ENCODE peak calls at places on chromosomes 4 and X, in four cellular contexts. N, F, G and V are unnamed samples. For H3K36me3, the result is how much of the 10 kb centered on the place peaks cover.

GRCh38 chr4:174423257-174423944 is 98.9 kb downstream of the HPGD start:
- DNase-seq in N (no peak), F (peak), G (no peak), V (peak)

GRCh38 chr4:182645511-182645910 is 271.7 kb downstream of the DCTD start:
- DNase-seq in N (no peak), F (no peak), G (no peak), V (no peak)

GRCh38 chr4:86895692-86896488 is 3.7 kb upstream of the C4orf36 start:
- DNase-seq in N (no peak), F (peak), G (no peak), V (no peak)

GRCh38 chr4:37549003-37549402 is 137.2 kb downstream of the RELL1 start:
- DNase-seq in N (no peak), F (peak), G (no peak), V (no peak)

GRCh38 chr4:152981842-152982241 is 45.7 kb downstream of the FHDC1 start:
- DNase-seq in N (no peak), F (no peak), G (no peak), V (no peak)

GRCh38 chr4:53702334-53703266 is 111.3 kb upstream of the LNX1 start:
- DNase-seq in N (peak), F (peak), G (peak), V (no peak)

GRCh38 chrX:13581554-13581953 is 12.2 kb downstream of the EGFL6 start:
- DNase-seq in N (no peak), F (no peak), G (no peak), V (no peak)

GRCh38 chr4:40842318-40842717 is 92.6 kb downstream of the NSUN7 start:
- DNase-seq in N (peak), F (no peak), G (no peak), V (no peak)

GRCh38 chr4:76125816-76126215 is 22.4 kb downstream of the NUP54 start:
- DNase-seq in N (no peak), F (no peak), G (no peak), V (no peak)
- H3K36me3 ChIP-seq in N (under half), F (under half), G (half or more), V (under half)

GRCh38 chr4:126532527-126532926 is 1100.2 kb upstream of the INTU start:
- DNase-seq in N (no peak), F (peak), G (no peak), V (no peak)
- H3K36me3 ChIP-seq in N (under half), F (under half), G (under half), V (under half)

GRCh38 chrX:73841337-73841736 is 278.3 kb downstream of the CHIC1 start:
- DNase-seq in N (no peak), F (no peak), G (no peak), V (no peak)
- H3K36me3 ChIP-seq in N (under half), F (under half), G (under half), V (under half)

DNA sequence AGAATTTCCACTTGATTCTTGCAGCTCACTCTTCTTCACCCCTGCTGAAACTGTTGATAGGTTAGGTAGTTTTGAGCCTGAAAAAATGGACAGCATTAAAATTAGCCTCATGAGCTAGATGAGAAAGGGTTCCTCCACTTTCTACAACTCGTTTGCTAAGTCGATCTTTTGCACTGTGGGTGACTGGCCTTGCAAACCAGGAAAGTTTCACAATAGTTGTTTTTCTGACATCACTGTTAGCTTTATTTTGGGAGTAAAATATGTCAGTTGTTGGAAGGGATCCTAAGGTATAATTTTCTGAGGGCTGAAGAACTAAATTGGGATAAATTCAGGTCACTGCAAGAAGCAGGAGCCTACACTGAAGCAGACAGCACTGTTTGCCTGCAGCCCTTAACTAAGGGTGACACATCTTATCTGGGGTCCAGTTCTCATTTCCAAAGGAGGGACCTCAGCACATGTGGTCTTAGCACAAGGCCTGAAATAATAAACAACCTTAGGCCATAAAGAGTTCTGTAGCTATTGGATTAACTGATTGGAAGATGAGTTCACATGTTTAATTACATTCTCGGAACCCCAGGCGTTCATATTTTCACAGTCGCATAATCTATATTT is 29.1 kb downstream of the ANAPC4 start:
- DNase-seq in N (no peak), F (no peak), G (no peak), V (no peak)
- H3K36me3 ChIP-seq in N (under half), F (under half), G (half or more), V (half or more)